ENCODE peak calls at places on chromosomes 12 and 14, in five cellular contexts. D is activated CD4-positive, alpha-beta memory T cell treated with anti-CD3 and anti-CD28 coated beads, Interleukin-2, amount 10 ng/mL, durations not matched to agents 7 days and 5 days; T is naive thymus-derived CD8-positive, alpha-beta T cell; V is naive thymus-derived CD4-positive, alpha-beta T cell; U is fibroblast of mammary gland. J is an unnamed sample.

GRCh38 chr12:54126696-54127537 is 61.9 kb downstream of the SMUG1 start:
- DNase-seq in U (peak), T (no peak), V (no peak), D (no peak), J (no peak)

GRCh38 chr12:8828514-8829127 is 6.2 kb downstream of the A2ML1 start:
- DNase-seq in T (no peak), V (no peak), U (no peak), D (no peak), J (no peak)

GRCh38 chr12:21451529-21451928 is 14.1 kb downstream of the PYROXD1 start:
- DNase-seq in V (no peak), D (no peak), U (peak), T (no peak), J (no peak)

GRCh38 chr14:54792288-54792687 is 110.3 kb downstream of the GCH1 start:
- DNase-seq in T (no peak), V (no peak), U (no peak), D (no peak), J (no peak)

GRCh38 chr12:64611430-64612286 is 1.4 kb downstream of the RASSF3 start:
- DNase-seq in V (peak), D (peak), U (peak), T (peak), J (no peak)

GRCh38 chr12:130157998-130158774 is 4.1 kb upstream of the FZD10 start:
- DNase-seq in T (no peak), D (no peak), U (no peak), V (no peak), J (no peak)

GRCh38 chr14:104243200-104243599 is 104.8 kb downstream of the KIF26A start:
- DNase-seq in U (no peak), D (no peak), T (no peak), V (no peak), J (no peak)

GRCh38 chr12:106740813-106741212 is 33.7 kb upstream of the RIC8B start:
- DNase-seq in U (no peak), T (no peak), D (no peak), V (no peak), J (no peak)

GRCh38 chr14:23881292-23881691 is 72.3 kb upstream of the DHRS4 start:
- DNase-seq in V (no peak), U (no peak), D (no peak), T (no peak), J (no peak)

GRCh38 chr14:96888593-96888992 is 91.4 kb downstream of the VRK1 start:
- DNase-seq in V (no peak), D (no peak), T (no peak), U (no peak), J (no peak)

GRCh38 chr14:75279153-75279738 is 618 bp downstream of the FOS start:
- DNase-seq in V (peak), U (peak), D (peak), T (peak), J (peak)

GRCh38 chr12:132315951-132316350 is 13.4 kb downstream of the GALNT9 start:
- DNase-seq in U (no peak), V (no peak), D (no peak), T (no peak), J (no peak)

GRCh38 chr12:10385181-10385613 is 4.6 kb downstream of the KLRK1 start:
- DNase-seq in D (no peak), V (no peak), T (no peak), U (peak), J (no peak)

GRCh38 chr12:20460956-20461355 is 92.6 kb downstream of the PDE3A start:
- DNase-seq in D (no peak), U (no peak), V (no peak), T (no peak), J (no peak)

GRCh38 chr14:57930241-57930975 is 64.5 kb upstream of the SLC35F4 start:
- DNase-seq in V (no peak), D (no peak), U (no peak), T (no peak), J (no peak)

GRCh38 chr12:69066420-69067373 is 133.7 kb upstream of the CPM start:
- DNase-seq in V (no peak), U (no peak), D (no peak), T (no peak), J (no peak)

GRCh38 chr14:97641827-97642226 is 844.6 kb downstream of the VRK1 start:
- DNase-seq in U (peak), V (no peak), T (no peak), D (no peak), J (no peak)

GRCh38 chr12:108860443-108860842 is 3.1 kb upstream of the SSH1 start:
- DNase-seq in V (no peak), D (no peak), T (no peak), U (no peak), J (no peak)

GRCh38 chr14:68160269-68160668 is 340.7 kb downstream of the RAD51B start:
- DNase-seq in V (no peak), D (no peak), U (no peak), T (no peak), J (no peak)

GRCh38 chr12:65792724-65793123 is 31.6 kb upstream of the HMGA2 start:
- DNase-seq in D (no peak), T (no peak), V (no peak), U (no peak), J (no peak)

GRCh38 chr12:3133410-3133793 is 56.2 kb downstream of the TSPAN9 start:
- DNase-seq in V (no peak), T (no peak), U (no peak), D (no peak), J (no peak)

GRCh38 chr12:68612675-68613074 is 2.0 kb downstream of the RAP1B start:
- DNase-seq in U (no peak), T (no peak), V (peak), D (no peak), J (no peak)

J was measured in effector CD8-positive, alpha-beta T cell.